ENCODE peak calls at places on chromosomes 2 and 18, in seven cellular contexts. U is CD8-positive, alpha-beta T cell; V is psoas muscle; E is ovary; F is spleen; R is osteoblast; X is keratinocyte. I is an unnamed sample.

GRCh38 chr2:228023619-228024018 is 152.2 kb downstream of the DAW1 start:
- DNase-seq in U (no peak), V (no peak), E (no peak), F (no peak), R (no peak), X (no peak), I (no peak)

GRCh38 chr2:47061989-47062678 is 93.0 kb downstream of the STPG4 start:
- DNase-seq in U (no peak), V (no peak), E (no peak), F (no peak), R (no peak), X (no peak), I (no peak)

GRCh38 chr2:223688094-223688835 is 86.1 kb upstream of the SCG2 start:
- DNase-seq in U (no peak), V (no peak), E (no peak), F (no peak), R (no peak), X (no peak), I (no peak)

GRCh38 chr2:99860720-99861375 is 281.5 kb downstream of the AFF3 start:
- DNase-seq in U (no peak), V (no peak), E (no peak), F (no peak), R (no peak), X (no peak), I (no peak)

GRCh38 chr2:241730679-241731293 is 3.6 kb upstream of the D2HGDH start:
- DNase-seq in U (no peak), V (no peak), E (no peak), F (no peak), R (peak; percentile 14), X (no peak), I (no peak)

GRCh38 chr2:107687087-107687486 is 139.6 kb upstream of the RGPD4 start:
- DNase-seq in U (no peak), V (no peak), E (no peak), F (no peak), R (no peak), X (no peak), I (no peak)

GRCh38 chr2:99777656-99778290 is 288.0 kb upstream of the REV1 start:
- DNase-seq in U (no peak), V (no peak), E (no peak), F (no peak), R (no peak), X (no peak), I (no peak)

GRCh38 chr2:168956392-168956791 is 55.3 kb downstream of the G6PC2 start:
- DNase-seq in U (no peak), V (no peak), E (no peak), F (no peak), R (no peak), X (no peak), I (no peak)

GRCh38 chr2:62724886-62725711 is 19.6 kb downstream of the EHBP1 start:
- DNase-seq in U (peak; percentile 12), V (no peak), E (no peak), F (peak; percentile 66), R (no peak), X (no peak), I (no peak)

GRCh38 chr2:213834331-213834730 is 550.1 kb downstream of the SPAG16 start:
- DNase-seq in U (no peak), V (no peak), E (no peak), F (no peak), R (peak; percentile 9), X (no peak), I (no peak)

GRCh38 chr2:108634591-108635160 is 84.6 kb upstream of the RANBP2 start:
- DNase-seq in U (no peak), V (no peak), E (no peak), F (no peak), R (no peak), X (no peak), I (no peak)

GRCh38 chr2:40558772-40559171 is 106.9 kb upstream of the SLC8A1 start:
- DNase-seq in U (no peak), V (no peak), E (no peak), F (no peak), R (no peak), X (no peak), I (no peak)

DNA sequence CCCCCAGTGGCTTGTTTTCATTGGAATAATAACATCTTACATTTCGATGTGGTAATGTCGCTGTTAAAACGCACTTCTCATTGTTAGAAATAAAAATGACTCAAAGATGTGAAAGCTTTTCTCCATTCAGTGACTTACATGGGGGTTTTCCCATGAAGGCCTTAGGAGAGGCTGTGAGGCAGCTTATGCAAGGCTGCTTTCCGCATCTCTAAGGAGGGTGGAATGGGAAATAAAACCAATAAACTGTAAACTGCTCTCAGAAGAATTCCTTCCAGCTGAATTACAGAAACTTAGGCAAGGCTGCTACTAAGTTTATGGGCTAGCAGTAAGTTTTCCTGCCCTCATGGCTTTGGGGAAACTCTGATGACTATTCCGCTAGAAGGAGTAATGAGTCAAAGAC is 97.6 kb upstream of the SMAD7 start:
- DNase-seq in U (no peak), V (no peak), E (no peak), F (no peak), R (peak; percentile 84), X (no peak), I (no peak)
- H3K27ac ChIP-seq in U (no peak overlapping the region), V (no peak overlapping the region), E (no peak overlapping the region), F (no peak overlapping the region), R (peak overlapping the region; percentile 89), X (no peak overlapping the region), I (no peak overlapping the region)

DNA sequence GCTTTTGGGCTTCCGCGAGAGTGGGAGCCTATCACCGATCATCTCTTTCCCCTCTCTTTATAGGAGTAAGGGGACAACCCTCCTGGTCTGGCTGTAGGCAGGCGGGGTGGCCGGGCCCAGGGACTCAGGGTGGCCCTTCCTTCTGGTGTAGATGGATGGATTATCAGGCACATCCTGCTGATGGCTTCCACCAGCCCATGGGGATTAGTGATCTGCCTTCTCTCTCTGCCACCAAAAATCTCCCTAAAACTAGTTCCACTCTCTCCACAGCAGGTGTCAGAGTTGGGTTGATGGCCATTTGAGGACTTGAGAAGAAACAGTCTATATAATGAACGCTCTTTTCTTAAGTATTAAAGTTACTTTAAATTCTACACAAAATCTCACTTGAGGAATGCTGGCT is 37.4 kb downstream of the NCK2 start:
- DNase-seq in U (no peak), V (no peak), E (no peak), F (no peak), R (no peak), X (no peak), I (no peak)
- H3K4me1 ChIP-seq in U (peaks cover 99% of the 10 kb centered on the region), V (peaks cover 39% of the 10 kb centered on the region), E (peaks cover 15% of the 10 kb centered on the region), F (peaks cover 85% of the 10 kb centered on the region), R (no peaks in the 10 kb centered on the region), X (no peaks in the 10 kb centered on the region), I (peaks cover 29% of the 10 kb centered on the region)

DNA sequence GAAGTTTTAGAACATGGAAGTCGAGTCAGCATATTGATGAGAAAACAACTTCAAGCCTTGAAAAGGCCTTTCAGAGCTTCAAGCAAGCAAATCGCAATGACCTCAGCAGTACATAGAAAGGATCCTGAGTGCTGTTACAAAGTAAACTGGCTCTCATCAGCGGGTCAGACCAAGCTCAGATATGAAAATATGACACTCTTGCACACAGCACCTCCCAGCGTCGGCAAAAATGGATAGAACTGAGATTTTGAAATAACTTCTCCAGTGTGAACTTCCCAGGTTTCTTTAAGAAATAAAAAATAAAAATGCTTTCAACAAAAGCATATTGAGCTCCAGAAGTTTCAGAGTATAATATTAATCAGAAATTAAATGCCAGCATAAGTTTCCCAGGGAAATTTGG is 296.9 kb downstream of the FBXO15 start:
- DNase-seq in U (no peak), V (no peak), E (no peak), F (no peak), R (no peak), X (no peak), I (no peak)
- H3K27ac ChIP-seq in U (no peak overlapping the region), V (no peak overlapping the region), E (no peak overlapping the region), F (no peak overlapping the region), R (no peak overlapping the region), X (no peak overlapping the region), I (no peak overlapping the region)

GRCh38 chr2:201255468-201255867 is 4.9 kb upstream of the CASP8 start:
- DNase-seq in U (no peak), V (no peak), E (no peak), F (no peak), R (no peak), X (no peak), I (no peak)
- H3K4me1 ChIP-seq in U (peaks cover 78% of the 10 kb centered on the region), V (no peaks in the 10 kb centered on the region), E (peaks cover 5% of the 10 kb centered on the region), F (peaks cover 72% of the 10 kb centered on the region), R (peaks cover 29% of the 10 kb centered on the region), X (peaks cover 16% of the 10 kb centered on the region), I (no peaks in the 10 kb centered on the region)

GRCh38 chr2:20514596-20515269 is 67.9 kb downstream of the RHOB start:
- DNase-seq in U (no peak), V (peak; percentile 71), E (no peak), F (peak; percentile 43), R (peak; percentile 98), X (peak; percentile 77), I (no peak)
- H3K27ac ChIP-seq in U (no peak overlapping the region), V (no peak overlapping the region), E (no peak overlapping the region), F (no peak overlapping the region), R (peak overlapping the region; percentile 94), X (peak overlapping the region; percentile 85), I (no peak overlapping the region)

I was measured in lung.